ENCODE peak calls at places on chromosome 20, in nine cellular contexts. J is MCF 10A; H is stimulated activated CD8-positive, alpha-beta memory T cell treated with anti-CD3 and anti-CD28 coated beads, Interleukin-12 subunit alpha, Interleukin-12 subunit beta, amount 100 ng/mL, for 1 hour; R is stimulated activated CD4-positive, alpha-beta T cell treated with anti-CD3 and anti-CD28 coated beads, Interleukin-12 subunit alpha, Interleukin-12 subunit beta, amount 100 ng/mL, for 4 hours; G is amniotic stem cell; T is amniotic epithelial cell; M is DMS153; C is AG08396; X is aorta. E is an unnamed sample.

GRCh38 chr20:36591854-36592641 is 13.5 kb upstream of the RAB5IF start:
- DNase-seq in G (no peak), X (no peak), H (no peak), C (no peak), T (peak; percentile 44), J (peak; percentile 47), R (no peak), M (no peak), E (no peak)

GRCh38 chr20:59820204-59821041 is 113.0 kb downstream of the SYCP2 start:
- DNase-seq in J (peak; percentile 22), T (no peak), X (no peak), M (peak; percentile 93), R (no peak), C (no peak), G (no peak), H (no peak), E (peak; percentile 77)

GRCh38 chr20:49279677-49280462 is 2.0 kb upstream of the ZNFX1 start:
- DNase-seq in M (no peak), J (peak; percentile 28), X (no peak), T (no peak), H (no peak), R (no peak), G (no peak), C (no peak), E (no peak)

GRCh38 chr20:34871320-34871926 is 1.2 kb downstream of the GGT7 start:
- DNase-seq in R (no peak), M (no peak), T (no peak), X (no peak), J (no peak), H (no peak), G (no peak), C (no peak), E (no peak)

GRCh38 chr20:17659801-17660200 is 22.2 kb downstream of the RRBP1 start:
- DNase-seq in M (no peak), J (no peak), C (no peak), H (no peak), G (no peak), T (no peak), R (no peak), X (no peak), E (no peak)

GRCh38 chr20:58310291-58310782 is 822 bp downstream of the RAB22A start:
- DNase-seq in J (peak; percentile 28), T (no peak), H (no peak), R (no peak), X (no peak), M (no peak), G (no peak), C (no peak), E (no peak)

GRCh38 chr20:50725722-50726000 is 5.7 kb upstream of the PARD6B start:
- DNase-seq in H (no peak), C (no peak), T (no peak), X (no peak), R (no peak), G (no peak), M (no peak), J (no peak), E (no peak)

GRCh38 chr20:24462461-24463010 is 6.9 kb upstream of the SYNDIG1 start:
- DNase-seq in G (no peak), J (no peak), X (no peak), R (no peak), T (no peak), M (no peak), C (no peak), H (no peak), E (peak; percentile 96)

GRCh38 chr20:41055679-41056078 is 27.1 kb downstream of the TOP1 start:
- DNase-seq in J (no peak), C (no peak), T (peak; percentile 61), M (no peak), G (no peak), H (no peak), X (no peak), R (no peak), E (no peak)

GRCh38 chr20:23304616-23305015 is 46.0 kb upstream of the NXT1 start:
- DNase-seq in H (no peak), G (no peak), T (no peak), R (no peak), M (no peak), X (no peak), C (no peak), J (no peak), E (no peak)